ENCODE peak calls at places on chromosomes 4 and X, in five cellular contexts. W is GM12878, Y is K562, T is HCT116, M is SK-N-SH. G is an unnamed sample.

GRCh38 chrX:5730561-5730960 is 498.1 kb downstream of the NLGN4X start:
- DNase-seq in Y (no peak), T (no peak), W (no peak), M (no peak), G (no peak)

GRCh38 chr4:113674251-113674650 is 87.3 kb downstream of the CAMK2D start:
- DNase-seq in T (no peak), Y (no peak), M (no peak), W (no peak), G (no peak)

GRCh38 chr4:79088991-79089705 is 149.9 kb upstream of the PAQR3 start:
- DNase-seq in W (no peak), T (no peak), Y (no peak), M (no peak), G (no peak)

GRCh38 chr4:17027495-17027894 is 129.1 kb upstream of the LDB2 start:
- DNase-seq in M (no peak), W (no peak), Y (no peak), T (peak; percentile 73), G (no peak)

GRCh38 chr4:53365121-53365485 is 758 bp downstream of the SCFD2 start:
- DNase-seq in Y (peak; percentile 13), M (peak; percentile 50), W (no peak), T (no peak), G (no peak)

GRCh38 chrX:96994088-96994487 is 110.4 kb downstream of the RPA4 start:
- DNase-seq in W (no peak), T (no peak), Y (no peak), M (no peak), G (no peak)

GRCh38 chr4:169968999-169969398 is 57.2 kb downstream of the MFAP3L start:
- DNase-seq in M (no peak), Y (no peak), T (no peak), W (no peak), G (no peak)

GRCh38 chr4:159075531-159075932 is 27.3 kb upstream of the RAPGEF2 start:
- DNase-seq in W (no peak), T (no peak), M (no peak), Y (no peak), G (no peak)

GRCh38 chr4:1567808-1568581 is 116.1 kb downstream of the FAM53A start:
- DNase-seq in M (no peak), Y (peak; percentile 47), T (no peak), W (no peak), G (no peak)

GRCh38 chr4:7811536-7812190 is 128.0 kb downstream of the AFAP1 start:
- DNase-seq in T (no peak), M (no peak), W (no peak), Y (no peak), G (no peak)
- TF ChIP-seq REST in T (no peak), M (no peak), W (no peak), Y (no peak), G (no peak)

DNA sequence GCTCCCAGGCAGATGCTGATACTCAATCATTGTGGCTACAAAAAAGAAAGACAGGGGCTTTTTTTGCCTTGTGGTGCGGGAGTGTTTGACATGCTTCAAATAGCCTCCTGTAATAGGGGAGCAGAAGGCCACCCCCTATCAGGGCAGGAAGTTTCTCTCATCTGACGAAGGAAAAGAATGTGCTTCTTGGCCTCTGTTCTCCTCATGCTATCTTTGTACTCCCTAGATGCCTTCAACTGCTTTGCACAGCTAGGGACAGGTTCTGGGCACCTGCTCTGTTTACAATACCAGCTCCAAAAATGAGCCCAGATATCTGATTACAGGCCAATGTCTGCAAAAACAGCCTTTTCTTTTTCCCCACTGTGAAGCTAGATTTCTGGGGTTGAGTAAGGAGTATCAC is 391.1 kb downstream of the STIM2 start:
- DNase-seq in T (no peak), Y (no peak), W (no peak), M (no peak), G (no peak)
- TF ChIP-seq SIN3A in T (no peak), Y (no peak), W (no peak), M (no peak), G (no peak)

DNA sequence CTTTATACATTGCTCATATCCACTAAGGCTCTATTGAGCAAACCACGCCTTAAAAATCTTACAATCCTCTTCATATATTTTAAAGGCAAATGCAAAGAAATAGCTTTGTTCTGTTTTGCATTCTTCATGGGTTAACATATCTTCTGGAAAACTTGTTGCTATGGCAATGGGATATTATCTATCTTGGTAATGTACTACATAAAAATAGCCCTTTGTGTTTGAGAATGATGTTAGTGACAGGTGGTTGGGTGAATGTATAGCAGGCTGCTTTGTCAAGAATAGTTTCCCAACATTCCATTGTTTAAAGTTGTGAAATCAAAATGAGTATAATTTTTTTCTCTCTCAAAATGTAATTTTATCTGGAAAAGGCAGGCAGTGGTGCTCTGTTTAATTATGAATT is 16.8 kb downstream of the REPS2 start:
- DNase-seq in M (no peak), Y (no peak), T (no peak), W (no peak), G (no peak)
- TF ChIP-seq POLR2AphosphoS5 in M (no peak), Y (no peak), T (no peak), W (no peak), G (no peak)

DNA sequence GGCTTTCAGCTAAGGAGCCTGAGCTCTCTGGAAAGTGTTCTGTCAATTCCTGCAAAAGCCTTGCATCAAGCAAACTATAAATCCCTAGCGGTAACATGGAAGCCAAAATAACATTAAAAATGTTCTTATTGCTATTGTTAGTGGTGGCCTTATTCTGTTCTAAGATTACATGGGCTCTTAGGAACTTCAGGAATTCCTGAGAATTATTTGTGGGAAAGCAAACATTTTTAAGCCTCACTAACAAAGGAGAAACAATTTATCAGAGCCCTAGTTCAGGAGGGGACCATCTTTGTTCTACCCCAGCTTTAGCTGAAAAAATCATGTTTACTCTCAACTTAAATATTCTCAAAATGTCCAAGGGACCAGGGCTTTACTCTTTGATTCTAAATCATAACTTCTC is 119.6 kb downstream of the PAPSS1 start:
- DNase-seq in W (no peak), T (no peak), M (no peak), Y (no peak), G (no peak)
- TF ChIP-seq REST in W (no peak), T (no peak), M (no peak), Y (no peak), G (no peak)

GRCh38 chrX:70454441-70455365 is 10.1 kb downstream of the DLG3 start:
- DNase-seq in M (peak; percentile 88), W (no peak), Y (peak; percentile 91), T (peak; percentile 82), G (peak; percentile 42)
- TF ChIP-seq SIN3A in M (no peak), W (no peak), Y (no peak), T (no peak), G (no peak)

GRCh38 chr4:39452153-39452859 is 6.4 kb downstream of the RPL9 start:
- DNase-seq in Y (no peak), M (no peak), T (no peak), W (no peak), G (no peak)
- TF ChIP-seq POLR2AphosphoS5 in Y (peak; percentile 38), M (peak; percentile 39), T (no peak), W (peak; percentile 43), G (no peak)

DNA sequence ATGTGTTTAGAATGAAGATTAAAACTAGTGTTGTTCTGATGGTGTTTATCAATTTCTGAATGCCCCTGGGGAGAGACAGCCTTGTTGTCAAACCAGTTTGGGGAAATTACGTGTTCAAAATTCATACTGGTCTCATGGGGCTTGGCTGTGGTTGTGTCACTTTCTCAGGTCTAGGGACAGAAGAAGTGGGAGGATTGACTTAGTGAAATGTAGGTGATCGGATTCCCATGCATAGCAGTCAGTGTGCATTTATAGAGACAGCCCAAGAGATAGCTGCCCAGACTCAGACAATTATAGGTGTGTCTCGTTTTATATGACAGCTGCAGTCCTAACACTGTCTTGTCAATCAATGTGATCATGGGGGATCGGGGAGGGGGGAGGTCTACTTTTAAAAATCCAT is 94.4 kb upstream of the CLCN4 start:
- DNase-seq in T (no peak), Y (no peak), M (no peak), W (peak; percentile 45), G (no peak)
- TF ChIP-seq REST in T (no peak), Y (no peak), M (no peak), W (no peak), G (no peak)

G was measured in Panc1.